ENCODE peak calls at places on chromosome 18, in six cellular contexts. R, W, U, G, L and K are unnamed samples.

GRCh38 chr18:35040638-35040987 is 600 bp upstream of the MAPRE2 start:
- DNase-seq in R (no peak), W (no peak), U (no peak), G (no peak), L (no peak), K (no peak)

GRCh38 chr18:23958036-23958435 is 56.5 kb upstream of the TTC39C start:
- DNase-seq in R (no peak), W (no peak), U (peak), G (no peak), L (no peak), K (no peak)

GRCh38 chr18:50955246-50955645 is 12.6 kb upstream of the ELAC1 start:
- DNase-seq in R (no peak), W (no peak), U (no peak), G (no peak), L (no peak), K (no peak)

GRCh38 chr18:23585897-23586248 is 433 bp downstream of the NPC1 start:
- DNase-seq in R (no peak), W (no peak), U (no peak), G (no peak), L (no peak), K (no peak)

GRCh38 chr18:3590096-3590655 is 140.2 kb downstream of the TGIF1 start:
- DNase-seq in R (no peak), W (no peak), U (no peak), G (no peak), L (no peak), K (no peak)

GRCh38 chr18:11027862-11028261 is 121.5 kb downstream of the PIEZO2 start:
- DNase-seq in R (no peak), W (no peak), U (no peak), G (no peak), L (no peak), K (no peak)

GRCh38 chr18:3453540-3454364 is 3.8 kb downstream of the TGIF1 start:
- DNase-seq in R (peak), W (peak), U (peak), G (no peak), L (peak), K (peak)

GRCh38 chr18:46953195-46953594 is 35.8 kb downstream of the KATNAL2 start:
- DNase-seq in R (no peak), W (no peak), U (no peak), G (no peak), L (no peak), K (no peak)

GRCh38 chr18:6763524-6763923 is 34.0 kb downstream of the ARHGAP28 start:
- DNase-seq in R (no peak), W (no peak), U (no peak), G (no peak), L (no peak), K (no peak)

GRCh38 chr18:47591429-47591828 is 339.0 kb downstream of the SMAD2 start:
- DNase-seq in R (no peak), W (no peak), U (no peak), G (no peak), L (no peak), K (no peak)

GRCh38 chr18:64330976-64331375 is 182.1 kb upstream of the LINC00305 start:
- DNase-seq in R (no peak), W (no peak), U (no peak), G (no peak), L (no peak), K (peak)

GRCh38 chr18:51164327-51165290 is 32.9 kb downstream of the MEX3C start:
- DNase-seq in R (no peak), W (no peak), U (no peak), G (no peak), L (no peak), K (no peak)

GRCh38 chr18:22778996-22779395 is 154.1 kb upstream of the RBBP8 start:
- DNase-seq in R (peak), W (no peak), U (no peak), G (no peak), L (no peak), K (no peak)

GRCh38 chr18:55998071-55998522 is 410.1 kb upstream of the TCF4 start:
- DNase-seq in R (no peak), W (peak), U (no peak), G (no peak), L (peak), K (peak)

GRCh38 chr18:28159055-28159454 is 17.9 kb downstream of the CDH2 start:
- DNase-seq in R (no peak), W (no peak), U (no peak), G (no peak), L (no peak), K (no peak)